ENCODE peak calls at places on chromosomes 16 and 17, in five cellular contexts. L is adrenal gland, H is DND-41, F is neural progenitor cell, W is mesendoderm. O is an unnamed sample. For H3K4me1, the result is how much of the 10 kb centered on the place peaks cover.

GRCh38 chr17:4393806-4394205 is 27.3 kb upstream of the UBE2G1 start:
- DNase-seq in L (no peak), H (no peak), F (no peak), W (no peak), O (no peak)

GRCh38 chr17:17663160-17664072 is 17.8 kb upstream of the RAI1 start:
- DNase-seq in L (no peak), H (peak), F (peak), W (peak), O (peak)

GRCh38 chr17:62675260-62675659 is 47.8 kb downstream of the MRC2 start:
- DNase-seq in L (no peak), H (no peak), F (no peak), W (no peak), O (no peak)

GRCh38 chr17:3810019-3810418 is 9.0 kb upstream of the ITGAE start:
- DNase-seq in L (no peak), H (no peak), F (no peak), W (no peak), O (no peak)

GRCh38 chr17:20982589-20983358 is 60.0 kb downstream of the USP22 start:
- DNase-seq in L (no peak), H (no peak), F (no peak), W (no peak), O (no peak)

GRCh38 chr17:79783891-79784290 is 5.9 kb downstream of the CBX2 start:
- DNase-seq in L (no peak), H (no peak), F (no peak), W (no peak), O (no peak)

GRCh38 chr17:80452173-80452915 is 24.1 kb downstream of the NPTX1 start:
- DNase-seq in L (no peak), H (no peak), F (no peak), W (no peak), O (no peak)

GRCh38 chr17:16986391-16986790 is 14.5 kb upstream of the TNFRSF13B start:
- DNase-seq in L (no peak), H (peak), F (no peak), W (peak), O (no peak)

GRCh38 chr16:555528-556478 is 4.4 kb upstream of the PRR35 start:
- DNase-seq in L (no peak), H (no peak), F (no peak), W (no peak), O (no peak)

GRCh38 chr17:55742272-55743102 is 8.4 kb upstream of the PCTP start:
- DNase-seq in L (no peak), H (no peak), F (no peak), W (no peak), O (no peak)

GRCh38 chr16:19696312-19696711 is 21.7 kb downstream of the KNOP1 start:
- DNase-seq in L (peak), H (peak), F (no peak), W (no peak), O (no peak)

GRCh38 chr17:6831662-6832263 is at the start of gene TEKT1:
- DNase-seq in L (peak), H (no peak), F (peak), W (peak), O (peak)

GRCh38 chr16:13606804-13607203 is 313.1 kb upstream of the ERCC4 start:
- DNase-seq in L (no peak), H (no peak), F (no peak), W (no peak), O (no peak)

GRCh38 chr16:29816694-29817441 is 916 bp downstream of the PAGR1 start:
- DNase-seq in L (peak), H (peak), F (peak), W (peak), O (peak)

GRCh38 chr17:56945938-56946337 is 14.9 kb downstream of the COIL start:
- DNase-seq in L (no peak), H (no peak), F (no peak), W (no peak), O (no peak)

GRCh38 chr17:76497699-76497978 is 3.6 kb downstream of the RHBDF2 start:
- DNase-seq in L (no peak), H (no peak), F (no peak), W (no peak), O (no peak)

DNA sequence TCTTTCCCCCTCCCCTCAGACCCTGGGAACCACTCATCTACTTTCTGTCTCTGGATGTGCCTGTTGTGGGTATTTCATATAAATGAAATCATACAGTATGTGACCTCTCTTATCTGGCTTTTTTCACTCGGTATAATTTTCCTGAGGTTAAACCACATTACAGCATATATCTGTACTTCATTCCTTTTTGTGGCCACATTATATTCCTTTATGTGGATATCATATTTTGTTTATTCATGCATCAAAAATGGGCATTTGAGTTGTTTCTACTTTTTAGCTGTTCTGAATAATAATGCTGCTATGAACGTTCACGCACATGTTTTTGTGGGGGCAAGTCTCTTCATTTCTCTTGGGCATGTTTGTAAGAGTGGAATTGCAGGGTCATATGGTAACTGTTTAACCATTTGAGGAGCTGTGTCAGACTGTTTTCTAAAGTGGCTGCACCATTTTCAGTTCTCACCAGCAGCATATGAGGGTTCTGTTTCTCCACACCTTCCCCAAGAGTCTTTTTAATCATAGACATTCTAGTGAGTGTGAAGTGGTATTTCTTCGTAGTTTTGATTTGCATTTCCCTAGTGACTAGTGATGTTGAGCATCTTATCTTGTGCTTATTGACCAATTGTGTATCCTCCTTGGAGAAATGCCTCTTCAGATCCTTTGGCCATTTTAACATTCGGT is 3.8 kb downstream of the SNX29 start:
- DNase-seq in L (no peak), H (no peak), F (no peak), W (no peak), O (no peak)
- H3K27ac ChIP-seq in L (no peak), H (no peak), F (no peak), W (no peak), O (no peak)

DNA sequence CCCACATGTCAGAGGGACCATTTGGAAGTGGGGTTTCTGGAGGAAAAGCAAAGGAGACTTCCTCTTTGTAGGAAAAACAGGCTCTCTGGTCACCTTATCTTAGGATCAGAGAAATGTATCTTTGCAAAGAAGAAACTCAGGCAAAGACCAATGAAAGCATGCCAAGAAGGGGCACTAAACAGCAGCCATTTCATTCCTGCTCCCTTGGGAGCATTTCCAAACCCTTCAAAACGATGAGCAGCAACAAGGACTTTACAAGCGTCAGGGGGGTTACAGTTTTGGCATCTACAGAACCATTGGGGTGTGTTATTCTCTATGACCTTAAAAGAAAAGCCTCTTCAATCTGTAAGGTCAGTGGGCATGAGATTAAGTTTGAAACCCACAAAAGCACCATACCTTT is 122.8 kb downstream of the SMG6 start:
- DNase-seq in L (no peak), H (no peak), F (no peak), W (no peak), O (no peak)
- H3K4me1 ChIP-seq in L (half or more), H (under half), F (under half), W (under half), O (under half)

GRCh38 chr17:75031972-75032895 is 14.5 kb downstream of the ATP5PD start:
- DNase-seq in L (peak), H (no peak), F (peak), W (peak), O (peak)
- H3K4me3 ChIP-seq in L (no peak), H (no peak), F (peak), W (no peak), O (peak)

GRCh38 chr16:72789465-72789864 is 258.5 kb downstream of the ZFHX3 start:
- DNase-seq in L (no peak), H (no peak), F (no peak), W (no peak), O (no peak)

GRCh38 chr16:72788269-72788809 is 259.6 kb downstream of the ZFHX3 start:
- DNase-seq in L (no peak), H (no peak), F (peak), W (no peak), O (no peak)

GRCh38 chr16:72787130-72787518 is 260.8 kb downstream of the ZFHX3 start:
- DNase-seq in L (peak), H (no peak), F (peak), W (no peak), O (no peak)

GRCh38 chr16:72786606-72787005 is 261.3 kb downstream of the ZFHX3 start:
- DNase-seq in L (no peak), H (no peak), F (peak), W (no peak), O (no peak)

GRCh38 chr16:72787519-72788268 is 260.2 kb downstream of the ZFHX3 start:
- DNase-seq in L (peak), H (peak), F (peak), W (peak), O (peak)
- H3K27ac ChIP-seq in L (peak), H (no peak), F (no peak), W (no peak), O (no peak)

DNA sequence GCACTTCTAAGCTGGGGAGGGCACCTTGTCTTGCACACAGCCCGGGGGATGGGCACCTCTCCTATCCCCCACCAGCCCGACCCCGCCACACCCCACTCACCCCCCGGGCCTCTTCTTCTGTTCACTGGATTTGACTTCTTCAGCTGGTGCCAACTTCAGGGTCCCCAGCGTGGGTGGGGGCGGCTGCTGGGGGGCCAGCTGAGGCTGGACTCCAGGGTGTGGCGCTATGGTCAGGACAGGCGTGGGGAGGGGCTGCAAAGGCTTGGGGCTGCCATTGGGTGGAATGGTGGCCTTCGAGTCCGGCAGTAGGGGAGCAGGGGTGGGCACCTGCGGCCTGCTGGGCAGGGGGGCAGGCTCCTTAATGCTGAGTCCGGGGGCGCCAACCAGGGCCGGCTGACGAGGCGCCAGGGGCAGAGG is 6.1 kb downstream of the MNT start:
- DNase-seq in L (peak), H (no peak), F (no peak), W (no peak), O (no peak)
- H3K4me1 ChIP-seq in L (half or more), H (under half), F (under half), W (under half), O (half or more)

DNA sequence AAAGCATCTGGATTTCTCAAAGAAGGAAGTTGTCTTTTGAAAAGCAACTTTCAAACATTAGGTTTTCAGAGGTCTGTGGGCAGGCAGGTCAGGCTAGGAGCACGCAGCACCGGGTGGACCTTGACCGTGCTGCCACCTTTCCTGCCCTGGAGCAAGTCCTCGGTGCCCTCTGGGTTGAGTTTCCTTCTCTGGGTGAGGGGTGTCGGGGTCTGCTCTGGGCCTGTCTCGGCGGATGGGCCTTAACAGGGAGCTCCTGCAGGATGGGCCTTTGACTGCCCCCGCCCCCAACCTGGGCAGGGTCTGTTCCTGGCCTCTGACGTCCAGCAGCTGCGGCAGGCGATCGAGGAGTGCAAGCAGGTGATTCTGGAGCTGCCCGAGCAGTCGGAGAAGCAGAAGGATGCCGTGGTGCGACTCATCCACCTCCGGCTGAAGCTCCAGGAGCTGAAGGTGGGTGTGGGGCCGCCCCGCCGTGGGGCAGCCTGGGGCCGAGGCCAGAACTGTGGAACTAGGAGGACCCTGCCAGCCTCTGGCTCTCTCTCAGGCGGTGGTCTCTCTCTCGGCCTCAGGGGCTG is 8.7 kb downstream of the DEF8 start:
- DNase-seq in L (no peak), H (no peak), F (no peak), W (no peak), O (no peak)
- H3K4me3 ChIP-seq in L (no peak), H (no peak), F (no peak), W (no peak), O (no peak)

DNA sequence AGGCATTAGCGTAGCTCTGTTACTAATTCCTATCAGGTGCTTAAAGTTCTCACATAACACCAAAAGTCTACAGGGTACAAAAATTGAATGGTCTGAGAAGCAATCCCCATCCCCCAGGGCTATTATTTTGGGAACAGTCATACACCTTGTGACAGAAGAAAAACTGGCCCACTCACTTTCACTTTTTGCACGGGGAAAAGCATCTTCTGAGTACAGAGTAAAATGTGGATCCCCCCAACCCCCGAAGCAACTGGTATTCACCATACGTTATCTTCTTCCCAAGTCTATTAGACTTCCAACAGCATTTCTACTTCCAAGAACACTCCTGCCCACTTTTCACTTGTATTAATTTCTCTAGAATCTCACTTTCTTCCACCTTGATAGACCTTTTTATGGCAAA is 11.8 kb downstream of the GGA3 start:
- DNase-seq in L (no peak), H (no peak), F (no peak), W (no peak), O (no peak)
- H3K27ac ChIP-seq in L (peak), H (no peak), F (no peak), W (no peak), O (peak)

O was measured in CD4-positive, CD25-positive, alpha-beta regulatory T cell.